ENCODE peak calls at places on chromosome 12, in six cellular contexts. W, K, I, V, Z and Q are unnamed samples.

GRCh38 chr12:104733717-104734175 is 224.3 kb downstream of the SLC41A2 start:
- DNase-seq in K (no peak), Z (no peak), W (no peak), I (no peak), V (peak), Q (no peak)

GRCh38 chr12:2335517-2335916 is 282.7 kb downstream of the CACNA1C start:
- DNase-seq in Z (no peak), K (no peak), W (no peak), V (no peak), I (no peak), Q (no peak)

GRCh38 chr12:124673881-124674617 is 106.6 kb upstream of the NCOR2 start:
- DNase-seq in K (no peak), I (no peak), Z (no peak), W (no peak), V (no peak), Q (no peak)

GRCh38 chr12:124537525-124538193 is 29.8 kb downstream of the NCOR2 start:
- DNase-seq in Z (no peak), W (no peak), K (no peak), V (no peak), I (no peak), Q (no peak)

GRCh38 chr12:105076098-105076497 is 8.2 kb downstream of the ALDH1L2 start:
- DNase-seq in Z (no peak), I (no peak), V (no peak), W (no peak), K (no peak), Q (no peak)

GRCh38 chr12:101967506-101967905 is 90.1 kb downstream of the DRAM1 start:
- DNase-seq in K (peak), Z (no peak), I (no peak), W (no peak), V (no peak), Q (no peak)

GRCh38 chr12:106248849-106249371 is 1.1 kb upstream of the CKAP4 start:
- DNase-seq in V (no peak), K (peak), W (peak), I (no peak), Z (peak), Q (no peak)

GRCh38 chr12:126454581-126454980 is 1389.3 kb downstream of the AACS start:
- DNase-seq in V (no peak), I (no peak), K (no peak), W (no peak), Z (no peak), Q (no peak)

GRCh38 chr12:96908170-96908675 is 1.2 kb downstream of the NEDD1 start:
- DNase-seq in I (no peak), W (no peak), V (no peak), Z (peak), K (peak), Q (no peak)